ENCODE peak calls at places on chromosomes 4 and X, in seven cellular contexts. One of them, this sample, is unnamed.

GRCh38 chrX:17412692-17413091 is 37.7 kb downstream of the NHS start:
- DNase-seq in cardiac muscle cell: no peak
- DNase-seq in ovary: no peak
- DNase-seq in suprapubic skin: no peak
- DNase-seq in Peyer's patch: no peak
- DNase-seq in aorta: no peak
- DNase-seq in CD4-positive, alpha-beta memory T cell: no peak
- DNase-seq in this sample: no peak

GRCh38 chr4:188270273-188271069 is 131.2 kb downstream of the TRIML1 start:
- DNase-seq in cardiac muscle cell: no peak
- DNase-seq in ovary: no peak
- DNase-seq in suprapubic skin: no peak
- DNase-seq in Peyer's patch: no peak
- DNase-seq in aorta: no peak
- DNase-seq in CD4-positive, alpha-beta memory T cell: no peak
- DNase-seq in this sample: no peak

GRCh38 chr4:165512464-165512863 is 133.7 kb downstream of the CPE start:
- DNase-seq in cardiac muscle cell: no peak
- DNase-seq in ovary: no peak
- DNase-seq in suprapubic skin: no peak
- DNase-seq in Peyer's patch: no peak
- DNase-seq in aorta: no peak
- DNase-seq in CD4-positive, alpha-beta memory T cell: no peak
- DNase-seq in this sample: no peak

GRCh38 chrX:113929004-113929403 is 654.9 kb upstream of the HTR2C start:
- DNase-seq in cardiac muscle cell: peak; percentile 76
- DNase-seq in ovary: no peak
- DNase-seq in suprapubic skin: no peak
- DNase-seq in Peyer's patch: no peak
- DNase-seq in aorta: no peak
- DNase-seq in CD4-positive, alpha-beta memory T cell: no peak
- DNase-seq in this sample: no peak

GRCh38 chr4:183571350-183572076 is 66.7 kb downstream of the ING2 start:
- DNase-seq in cardiac muscle cell: peak; percentile 89
- DNase-seq in ovary: peak; percentile 82
- DNase-seq in suprapubic skin: no peak
- DNase-seq in Peyer's patch: no peak
- DNase-seq in aorta: no peak
- DNase-seq in CD4-positive, alpha-beta memory T cell: no peak
- DNase-seq in this sample: no peak

GRCh38 chrX:100994352-100995281 is 25.1 kb downstream of the ARL13A start:
- DNase-seq in cardiac muscle cell: no peak
- DNase-seq in ovary: no peak
- DNase-seq in suprapubic skin: no peak
- DNase-seq in Peyer's patch: no peak
- DNase-seq in aorta: no peak
- DNase-seq in CD4-positive, alpha-beta memory T cell: no peak
- DNase-seq in this sample: no peak

GRCh38 chr4:179415842-179416223 is 1973.6 kb upstream of the AGA start:
- DNase-seq in cardiac muscle cell: no peak
- DNase-seq in ovary: no peak
- DNase-seq in suprapubic skin: no peak
- DNase-seq in Peyer's patch: no peak
- DNase-seq in aorta: no peak
- DNase-seq in CD4-positive, alpha-beta memory T cell: no peak
- DNase-seq in this sample: no peak

GRCh38 chr4:123198706-123199105 is 197.9 kb upstream of the SPRY1 start:
- DNase-seq in cardiac muscle cell: no peak
- DNase-seq in ovary: no peak
- DNase-seq in suprapubic skin: no peak
- DNase-seq in Peyer's patch: no peak
- DNase-seq in aorta: no peak
- DNase-seq in CD4-positive, alpha-beta memory T cell: no peak
- DNase-seq in this sample: no peak

GRCh38 chr4:153205028-153205648 is 895 bp downstream of the TRIM2 start:
- DNase-seq in cardiac muscle cell: no peak
- DNase-seq in ovary: no peak
- DNase-seq in suprapubic skin: no peak
- DNase-seq in Peyer's patch: peak; percentile 86
- DNase-seq in aorta: no peak
- DNase-seq in CD4-positive, alpha-beta memory T cell: peak; percentile 69
- DNase-seq in this sample: no peak

GRCh38 chrX:50629774-50630173 is 159.1 kb upstream of the DGKK start:
- DNase-seq in cardiac muscle cell: no peak
- DNase-seq in ovary: no peak
- DNase-seq in suprapubic skin: no peak
- DNase-seq in Peyer's patch: no peak
- DNase-seq in aorta: no peak
- DNase-seq in CD4-positive, alpha-beta memory T cell: no peak
- DNase-seq in this sample: no peak

GRCh38 chr4:67883463-67883862 is 339 bp downstream of the TMPRSS11D start:
- DNase-seq in cardiac muscle cell: no peak
- DNase-seq in ovary: no peak
- DNase-seq in suprapubic skin: no peak
- DNase-seq in Peyer's patch: no peak
- DNase-seq in aorta: no peak
- DNase-seq in CD4-positive, alpha-beta memory T cell: no peak
- DNase-seq in this sample: no peak

GRCh38 chr4:138972956-138973819 is 42.4 kb upstream of the NOCT start:
- DNase-seq in cardiac muscle cell: peak; percentile 2
- DNase-seq in ovary: no peak
- DNase-seq in suprapubic skin: no peak
- DNase-seq in Peyer's patch: no peak
- DNase-seq in aorta: no peak
- DNase-seq in CD4-positive, alpha-beta memory T cell: no peak
- DNase-seq in this sample: no peak

GRCh38 chrX:49231333-49232000 is 1.7 kb downstream of the CACNA1F start:
- DNase-seq in cardiac muscle cell: no peak
- DNase-seq in ovary: no peak
- DNase-seq in suprapubic skin: no peak
- DNase-seq in Peyer's patch: no peak
- DNase-seq in aorta: no peak
- DNase-seq in CD4-positive, alpha-beta memory T cell: no peak
- DNase-seq in this sample: no peak

GRCh38 chrX:136528645-136529315 is 3.2 kb upstream of the VGLL1 start:
- DNase-seq in cardiac muscle cell: no peak
- DNase-seq in ovary: no peak
- DNase-seq in suprapubic skin: no peak
- DNase-seq in Peyer's patch: no peak
- DNase-seq in aorta: no peak
- DNase-seq in CD4-positive, alpha-beta memory T cell: no peak
- DNase-seq in this sample: no peak

GRCh38 chrX:26848511-26848910 is 614.6 kb downstream of the PPP4R3C start:
- DNase-seq in cardiac muscle cell: no peak
- DNase-seq in ovary: no peak
- DNase-seq in suprapubic skin: no peak
- DNase-seq in Peyer's patch: no peak
- DNase-seq in aorta: no peak
- DNase-seq in CD4-positive, alpha-beta memory T cell: no peak
- DNase-seq in this sample: no peak

GRCh38 chrX:37813570-37813969 is 33.7 kb downstream of the CYBB start:
- DNase-seq in cardiac muscle cell: no peak
- DNase-seq in ovary: no peak
- DNase-seq in suprapubic skin: no peak
- DNase-seq in Peyer's patch: no peak
- DNase-seq in aorta: no peak
- DNase-seq in CD4-positive, alpha-beta memory T cell: no peak
- DNase-seq in this sample: no peak

DNA sequence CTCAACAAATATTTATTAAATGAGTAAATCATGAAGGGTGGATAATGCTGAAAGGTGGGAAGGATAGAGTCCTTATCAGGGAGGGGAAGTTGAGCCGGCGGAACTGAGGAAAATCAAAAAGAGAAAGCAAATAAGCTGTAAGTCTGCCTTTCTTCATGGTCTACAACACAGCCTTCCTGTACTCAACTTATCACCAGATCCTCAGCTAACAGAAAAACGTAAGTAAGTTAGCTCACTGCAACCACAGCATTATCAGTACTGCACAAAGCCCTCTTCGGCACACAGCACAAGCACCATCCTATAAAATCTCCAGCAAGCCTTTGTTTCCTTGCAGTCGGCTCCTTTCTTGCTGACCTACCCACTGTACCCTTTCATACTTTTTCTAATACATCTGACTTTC is 70.3 kb downstream of the CRMP1 start:
- DNase-seq in cardiac muscle cell: no peak
- DNase-seq in ovary: no peak
- DNase-seq in suprapubic skin: no peak
- DNase-seq in Peyer's patch: peak; percentile 1
- DNase-seq in aorta: no peak
- DNase-seq in CD4-positive, alpha-beta memory T cell: no peak
- DNase-seq in this sample: no peak
- H3K4me1 ChIP-seq in cardiac muscle cell: no peaks in the 10 kb centered on the region
- H3K4me1 ChIP-seq in ovary: no peaks in the 10 kb centered on the region
- H3K4me1 ChIP-seq in suprapubic skin: peaks cover 2% of the 10 kb centered on the region
- H3K4me1 ChIP-seq in Peyer's patch: no peaks in the 10 kb centered on the region
- H3K4me1 ChIP-seq in aorta: no peaks in the 10 kb centered on the region
- H3K4me1 ChIP-seq in CD4-positive, alpha-beta memory T cell: no peaks in the 10 kb centered on the region
- H3K4me1 ChIP-seq in this sample: peaks cover 12% of the 10 kb centered on the region

DNA sequence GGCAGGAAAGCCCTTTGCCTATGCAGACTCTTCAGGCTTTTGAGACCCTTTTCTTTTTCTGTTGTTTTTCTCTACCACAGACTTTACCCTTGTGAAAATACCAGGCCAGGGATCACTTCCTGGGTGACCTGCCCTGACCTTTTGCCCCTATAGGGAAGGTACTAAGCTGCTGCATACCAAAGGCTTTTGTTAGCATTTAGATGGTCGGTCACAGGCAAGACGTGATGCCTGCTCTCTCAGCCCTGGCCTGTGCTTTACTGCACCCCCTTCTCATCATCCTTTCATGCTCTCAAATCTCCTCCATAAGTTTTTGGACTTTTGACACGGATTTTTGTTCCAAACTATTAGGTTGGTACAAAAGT is 98.2 kb downstream of the ARHGAP10 start:
- DNase-seq in cardiac muscle cell: no peak
- DNase-seq in ovary: no peak
- DNase-seq in suprapubic skin: no peak
- DNase-seq in Peyer's patch: no peak
- DNase-seq in aorta: no peak
- DNase-seq in CD4-positive, alpha-beta memory T cell: no peak
- DNase-seq in this sample: no peak
- H3K4me1 ChIP-seq in cardiac muscle cell: peaks cover 4% of the 10 kb centered on the region
- H3K4me1 ChIP-seq in ovary: peaks cover 29% of the 10 kb centered on the region
- H3K4me1 ChIP-seq in suprapubic skin: peaks cover 69% of the 10 kb centered on the region
- H3K4me1 ChIP-seq in Peyer's patch: peaks cover 19% of the 10 kb centered on the region
- H3K4me1 ChIP-seq in aorta: peaks cover 11% of the 10 kb centered on the region
- H3K4me1 ChIP-seq in CD4-positive, alpha-beta memory T cell: no peaks in the 10 kb centered on the region
- H3K4me1 ChIP-seq in this sample: peaks cover 56% of the 10 kb centered on the region

GRCh38 chr4:25883565-25883964 is 20.8 kb upstream of the SEL1L3 start:
- DNase-seq in cardiac muscle cell: no peak
- DNase-seq in ovary: no peak
- DNase-seq in suprapubic skin: no peak
- DNase-seq in Peyer's patch: no peak
- DNase-seq in aorta: no peak
- DNase-seq in CD4-positive, alpha-beta memory T cell: no peak
- DNase-seq in this sample: no peak
- H3K4me1 ChIP-seq in cardiac muscle cell: no peaks in the 10 kb centered on the region
- H3K4me1 ChIP-seq in ovary: no peaks in the 10 kb centered on the region
- H3K4me1 ChIP-seq in suprapubic skin: no peaks in the 10 kb centered on the region
- H3K4me1 ChIP-seq in Peyer's patch: no peaks in the 10 kb centered on the region
- H3K4me1 ChIP-seq in aorta: no peaks in the 10 kb centered on the region
- H3K4me1 ChIP-seq in CD4-positive, alpha-beta memory T cell: no peaks in the 10 kb centered on the region
- H3K4me1 ChIP-seq in this sample: peaks cover 6% of the 10 kb centered on the region

DNA sequence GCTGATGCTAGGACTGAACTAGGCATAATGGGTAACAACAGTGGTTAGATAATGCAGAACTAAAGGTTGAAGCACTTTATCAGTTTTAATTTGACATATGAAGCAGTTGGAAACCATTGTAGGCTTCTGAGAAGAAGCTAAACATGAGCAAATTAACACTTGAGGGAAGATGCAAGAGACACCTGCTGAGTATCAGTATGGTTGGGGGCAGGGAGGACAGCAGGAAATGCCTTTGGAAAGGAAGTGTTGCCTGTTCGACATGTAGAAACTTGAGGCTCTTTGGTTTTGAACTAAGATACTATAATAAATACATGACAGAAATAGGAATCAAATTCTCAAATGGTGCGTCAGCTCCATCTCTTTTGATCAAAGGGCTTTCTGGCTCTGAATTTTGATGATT is 115.6 kb downstream of the FHIP1A start:
- DNase-seq in cardiac muscle cell: no peak
- DNase-seq in ovary: no peak
- DNase-seq in suprapubic skin: no peak
- DNase-seq in Peyer's patch: no peak
- DNase-seq in aorta: no peak
- DNase-seq in CD4-positive, alpha-beta memory T cell: no peak
- DNase-seq in this sample: no peak
- H3K4me1 ChIP-seq in cardiac muscle cell: peaks cover 5% of the 10 kb centered on the region
- H3K4me1 ChIP-seq in ovary: no peaks in the 10 kb centered on the region
- H3K4me1 ChIP-seq in suprapubic skin: peaks cover 2% of the 10 kb centered on the region
- H3K4me1 ChIP-seq in Peyer's patch: no peaks in the 10 kb centered on the region
- H3K4me1 ChIP-seq in aorta: no peaks in the 10 kb centered on the region
- H3K4me1 ChIP-seq in CD4-positive, alpha-beta memory T cell: no peaks in the 10 kb centered on the region
- H3K4me1 ChIP-seq in this sample: no peaks in the 10 kb centered on the region

GRCh38 chr4:15781427-15782095 is 3.4 kb downstream of the CD38 start:
- DNase-seq in cardiac muscle cell: no peak
- DNase-seq in ovary: no peak
- DNase-seq in suprapubic skin: no peak
- DNase-seq in Peyer's patch: no peak
- DNase-seq in aorta: peak; percentile 37
- DNase-seq in CD4-positive, alpha-beta memory T cell: no peak
- DNase-seq in this sample: no peak
- H3K4me1 ChIP-seq in cardiac muscle cell: no peaks in the 10 kb centered on the region
- H3K4me1 ChIP-seq in ovary: peaks cover 2% of the 10 kb centered on the region
- H3K4me1 ChIP-seq in suprapubic skin: peaks cover 18% of the 10 kb centered on the region
- H3K4me1 ChIP-seq in Peyer's patch: peaks cover 6% of the 10 kb centered on the region
- H3K4me1 ChIP-seq in aorta: no peaks in the 10 kb centered on the region
- H3K4me1 ChIP-seq in CD4-positive, alpha-beta memory T cell: peaks cover 34% of the 10 kb centered on the region
- H3K4me1 ChIP-seq in this sample: peaks cover 24% of the 10 kb centered on the region